ENCODE peak calls at places on chromosomes 11 and 22, in ten cellular contexts. P is MM.1S, I is OCI-LY7, N is fibroblast of lung, T is PC-9, L is GM23338, K is IMR-90, J is hepatocyte, Q is Karpas-422, M is HCT116. E is an unnamed sample. For H3K4me1 and H4K20me1, the result is how much of the 10 kb centered on the place peaks cover.

GRCh38 chr11:130840683-130841082 is 75.6 kb downstream of the SNX19 start:
- DNase-seq in P (no peak), I (no peak), N (peak), T (no peak), L (no peak), K (no peak), J (no peak), Q (no peak), M (no peak), E (no peak)

GRCh38 chr11:29452131-29452530 is 564.7 kb downstream of the KCNA4 start:
- DNase-seq in P (no peak), I (no peak), N (peak), T (no peak), L (no peak), K (peak), J (no peak), Q (no peak), M (no peak), E (no peak)

GRCh38 chr11:82865841-82866240 is 34.4 kb downstream of the PRCP start:
- DNase-seq in P (no peak), I (no peak), N (no peak), T (no peak), L (no peak), K (peak), J (no peak), Q (no peak), M (no peak), E (no peak)

GRCh38 chr11:14645247-14645912 is 1.8 kb downstream of the PDE3B start:
- DNase-seq in P (no peak), I (no peak), N (peak), T (no peak), L (no peak), K (peak), J (no peak), Q (no peak), M (no peak), E (no peak)

GRCh38 chr11:28518825-28519224 is 410.6 kb downstream of the METTL15 start:
- DNase-seq in P (no peak), I (no peak), N (no peak), T (no peak), L (no peak), K (no peak), J (no peak), Q (no peak), M (no peak), E (no peak)

GRCh38 chr11:31643831-31644230 is 134.3 kb downstream of the ELP4 start:
- DNase-seq in P (no peak), I (no peak), N (peak), T (no peak), L (no peak), K (peak), J (no peak), Q (no peak), M (no peak), E (no peak)

GRCh38 chr22:20584029-20584871 is 76.8 kb downstream of the MED15 start:
- DNase-seq in P (no peak), I (no peak), N (no peak), T (no peak), L (no peak), K (no peak), J (no peak), Q (no peak), M (no peak), E (no peak)

GRCh38 chr22:45310331-45311032 is 748 bp downstream of the FAM118A start:
- DNase-seq in P (no peak), I (peak), N (no peak), T (no peak), L (no peak), K (no peak), J (no peak), Q (peak), M (no peak), E (peak)

GRCh38 chr11:108092134-108092533 is 29.2 kb upstream of the ACAT1 start:
- DNase-seq in P (no peak), I (no peak), N (no peak), T (no peak), L (no peak), K (no peak), J (no peak), Q (no peak), M (no peak), E (no peak)

GRCh38 chr11:12543596-12544415 is 130.4 kb upstream of the TEAD1 start:
- DNase-seq in P (no peak), I (no peak), N (no peak), T (peak), L (no peak), K (no peak), J (no peak), Q (no peak), M (no peak), E (no peak)

GRCh38 chr11:69209936-69210659 is 54.4 kb downstream of the SMIM38 start:
- DNase-seq in P (no peak), I (no peak), N (no peak), T (peak), L (no peak), K (no peak), J (peak), Q (no peak), M (no peak), E (no peak)

GRCh38 chr11:92349478-92350156 is 125.0 kb downstream of the FAT3 start:
- DNase-seq in P (no peak), I (no peak), N (no peak), T (no peak), L (peak), K (no peak), J (no peak), Q (no peak), M (no peak), E (no peak)

GRCh38 chr11:96540875-96541274 is 151.1 kb downstream of the JRKL start:
- DNase-seq in P (no peak), I (no peak), N (no peak), T (no peak), L (no peak), K (no peak), J (no peak), Q (no peak), M (no peak), E (no peak)

GRCh38 chr11:116535954-116536353 is 236.8 kb downstream of the BUD13 start:
- DNase-seq in P (no peak), I (no peak), N (no peak), T (no peak), L (peak), K (no peak), J (no peak), Q (no peak), M (no peak), E (peak)

GRCh38 chr11:66443602-66444001 is 5.0 kb upstream of the MRPL11 start:
- DNase-seq in P (no peak), I (no peak), N (peak), T (no peak), L (no peak), K (peak), J (no peak), Q (peak), M (peak), E (no peak)

GRCh38 chr11:11022126-11022730 is 164.4 kb upstream of the ZBED5 start:
- DNase-seq in P (peak), I (peak), N (peak), T (no peak), L (peak), K (peak), J (peak), Q (peak), M (peak), E (no peak)

GRCh38 chr11:111441443-111441842 is 62.4 kb upstream of the POU2AF1 start:
- DNase-seq in P (no peak), I (no peak), N (peak), T (no peak), L (no peak), K (peak), J (peak), Q (no peak), M (no peak), E (no peak)

GRCh38 chr11:64870176-64870892 is 8.1 kb downstream of the EHD1 start:
- DNase-seq in P (no peak), I (no peak), N (peak), T (peak), L (no peak), K (peak), J (peak), Q (no peak), M (no peak), E (peak)

GRCh38 chr11:31487848-31488247 is 21.6 kb downstream of the IMMP1L start:
- DNase-seq in P (peak), I (peak), N (peak), T (no peak), L (peak), K (peak), J (peak), Q (peak), M (peak), E (peak)

GRCh38 chr11:71936825-71937224 is 8.0 kb downstream of the RNF121 start:
- DNase-seq in P (no peak), I (no peak), N (peak), T (no peak), L (no peak), K (peak), J (no peak), Q (no peak), M (peak), E (no peak)

DNA sequence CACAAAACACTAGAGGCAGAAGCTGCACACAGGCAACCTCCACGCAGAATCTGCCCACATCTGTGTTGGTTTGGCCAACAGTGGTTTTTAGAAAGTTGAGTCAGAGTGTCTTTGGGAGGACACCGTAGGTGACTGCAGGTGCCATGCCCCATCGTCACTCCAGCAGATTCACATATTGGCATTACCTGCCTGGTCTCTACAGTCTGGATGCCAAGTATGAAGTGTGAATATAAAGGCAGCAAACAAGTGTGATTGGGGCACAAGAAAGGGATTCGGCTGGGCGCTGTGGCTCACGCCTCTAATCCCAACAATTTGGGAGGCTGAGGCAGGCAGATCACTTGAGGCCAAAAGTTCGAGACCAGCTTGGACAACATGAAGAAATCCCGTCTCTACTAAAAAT is 11.0 kb upstream of the FXYD2 start:
- DNase-seq in P (no peak), I (no peak), N (no peak), T (no peak), L (no peak), K (no peak), J (no peak), Q (no peak), M (no peak), E (no peak)
- H3K4me1 ChIP-seq in P (under half), I (under half), N (under half), T (under half), L (under half), K (under half), J (under half), Q (under half), M (under half), E (under half)

GRCh38 chr22:39221999-39222686 is 22.6 kb downstream of the PDGFB start:
- DNase-seq in P (no peak), I (no peak), N (no peak), T (no peak), L (no peak), K (no peak), J (no peak), Q (no peak), M (no peak), E (no peak)

GRCh38 chr22:39216143-39216490 is 28.7 kb downstream of the PDGFB start:
- DNase-seq in P (no peak), I (no peak), N (no peak), T (no peak), L (no peak), K (no peak), J (no peak), Q (no peak), M (no peak), E (no peak)

GRCh38 chr22:39220450-39220849 is 24.3 kb downstream of the PDGFB start:
- DNase-seq in P (no peak), I (no peak), N (no peak), T (no peak), L (no peak), K (no peak), J (no peak), Q (no peak), M (no peak), E (no peak)

GRCh38 chr22:39220897-39221850 is 23.6 kb downstream of the PDGFB start:
- DNase-seq in P (peak), I (no peak), N (peak), T (no peak), L (no peak), K (peak), J (no peak), Q (no peak), M (no peak), E (no peak)

GRCh38 chr22:39219071-39220050 is 25.4 kb downstream of the PDGFB start:
- DNase-seq in P (no peak), I (no peak), N (no peak), T (no peak), L (peak), K (no peak), J (no peak), Q (peak), M (no peak), E (peak)
- H4K20me1 ChIP-seq in P (under half), I (under half), N (under half), T (under half), L (under half), K (under half), J (under half), Q (under half), M (under half), E (under half)

DNA sequence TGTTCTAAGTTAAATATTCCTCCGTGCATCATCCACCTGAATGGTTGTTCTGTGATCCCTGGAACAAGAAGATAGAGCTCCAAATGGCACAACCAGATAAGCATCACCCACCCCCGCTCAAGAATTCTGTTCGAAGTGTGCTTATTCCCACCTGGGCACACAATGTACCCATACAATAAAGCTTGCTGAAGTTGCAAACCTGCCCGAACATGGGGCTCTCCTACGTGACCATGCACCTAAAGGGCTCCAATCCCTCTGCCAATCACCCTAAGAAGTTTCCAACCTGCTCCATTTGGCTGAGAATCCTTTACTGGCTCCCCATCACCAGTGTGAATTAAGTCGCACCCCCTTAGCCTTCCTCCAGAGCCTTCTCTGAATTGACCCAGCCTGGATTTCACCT is 1157.4 kb downstream of the TBC1D22A start:
- DNase-seq in P (no peak), I (no peak), N (no peak), T (no peak), L (no peak), K (no peak), J (no peak), Q (no peak), M (no peak), E (no peak)
- H3K4me1 ChIP-seq in P (under half), I (half or more), N (under half), T (under half), L (under half), K (under half), J (under half), Q (under half), M (under half), E (under half)

DNA sequence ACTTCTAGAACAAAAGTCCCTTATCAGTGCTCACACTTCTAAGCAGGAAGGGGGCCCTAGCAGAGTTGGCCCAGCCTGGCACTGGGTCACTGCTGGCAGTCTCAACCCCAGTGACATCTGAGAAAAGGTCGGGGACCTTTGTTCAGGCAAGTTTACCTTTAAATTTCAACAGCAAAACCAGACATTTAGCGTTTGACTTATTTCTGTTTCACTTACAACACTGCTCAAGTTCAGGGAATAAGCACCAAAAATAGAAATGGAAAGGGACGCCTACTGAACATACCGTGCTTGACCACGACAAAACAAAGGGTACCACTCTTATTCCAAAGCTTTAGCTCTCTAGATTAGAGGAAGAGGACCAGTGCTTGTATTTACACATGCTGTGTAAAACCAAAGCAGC is 26.2 kb downstream of the PITPNB start:
- DNase-seq in P (no peak), I (no peak), N (no peak), T (no peak), L (no peak), K (no peak), J (no peak), Q (no peak), M (no peak), E (no peak)
- H4K20me1 ChIP-seq in P (under half), I (under half), N (under half), T (under half), L (under half), K (under half), J (under half), Q (under half), M (under half), E (under half)

GRCh38 chr22:30308096-30308495 is 18.6 kb downstream of the TBC1D10A start:
- DNase-seq in P (no peak), I (no peak), N (no peak), T (no peak), L (no peak), K (no peak), J (no peak), Q (no peak), M (no peak), E (no peak)
- H3K4me1 ChIP-seq in P (half or more), I (half or more), N (under half), T (half or more), L (under half), K (under half), J (under half), Q (half or more), M (half or more), E (under half)

GRCh38 chr22:40853330-40853729 is 3.1 kb downstream of the ST13 start:
- DNase-seq in P (no peak), I (no peak), N (no peak), T (no peak), L (no peak), K (no peak), J (no peak), Q (no peak), M (no peak), E (no peak)
- H4K20me1 ChIP-seq in P (under half), I (under half), N (under half), T (half or more), L (under half), K (under half), J (half or more), Q (under half), M (under half), E (half or more)

GRCh38 chr11:75553889-75554257 is 8.2 kb upstream of the SERPINH1 start:
- DNase-seq in P (no peak), I (no peak), N (no peak), T (no peak), L (no peak), K (no peak), J (no peak), Q (no peak), M (no peak), E (no peak)
- H3K4me1 ChIP-seq in P (under half), I (under half), N (under half), T (under half), L (under half), K (under half), J (under half), Q (under half), M (under half), E (under half)

E was measured in neural progenitor cell.